ENCODE peak calls at places on chromosomes 5 and 9, in four cellular contexts. V is HCT116, E is GM18507, F is NCI-H1048. Y is an unnamed sample.

GRCh38 chr9:99112750-99113417 is 8.0 kb downstream of the TGFBR1 start:
- DNase-seq in E (no peak), V (no peak), F (no peak), Y (no peak)

GRCh38 chr9:110923601-110924000 is 114.7 kb downstream of the LPAR1 start:
- DNase-seq in V (no peak), F (no peak), E (no peak), Y (no peak)

GRCh38 chr9:121399883-121400607 is 30.0 kb upstream of the STOM start:
- DNase-seq in F (peak; percentile 19), V (peak; percentile 74), E (peak; percentile 14), Y (peak; percentile 5)

GRCh38 chr5:38466444-38467189 is 89.8 kb downstream of the LIFR start:
- DNase-seq in F (no peak), E (no peak), V (no peak), Y (no peak)

GRCh38 chr5:168736201-168736940 is 157.2 kb upstream of the PANK3 start:
- DNase-seq in F (no peak), E (no peak), V (no peak), Y (no peak)

GRCh38 chr9:85522459-85523092 is 219.2 kb downstream of the AGTPBP1 start:
- DNase-seq in V (no peak), F (no peak), E (no peak), Y (no peak)

GRCh38 chr5:172877496-172878260 is 43.6 kb downstream of the ERGIC1 start:
- DNase-seq in E (no peak), F (no peak), V (no peak), Y (no peak)

GRCh38 chr9:121498150-121498486 is 1.5 kb downstream of the GGTA1 start:
- DNase-seq in F (peak; percentile 47), E (peak; percentile 56), V (peak; percentile 77), Y (peak; percentile 67)